ENCODE peak calls at places on chromosomes 5 and 9, in eight cellular contexts. O is body of pancreas; V is NCI-H345; N is stimulated activated CD4-positive, alpha-beta T cell treated with anti-CD3 and anti-CD28 coated beads, TNF-alpha, amount 100 ng/mL, for 48 hours; C is astrocyte of the hippocampus; D is activated naive CD4-positive, alpha-beta T cell treated with anti-CD3 and anti-CD28 coated beads, Interleukin-2, amount 10 ng/mL, durations not matched to agents 7 days and 5 days; W is nucleus accumbens; T is activated CD8-positive, alpha-beta memory T cell treated with anti-CD3 and anti-CD28 coated beads, Interleukin-2, amount 50 U/mL, for 48 hours. Z is an unnamed sample.

GRCh38 chr5:87113848-87114247 is 153.8 kb upstream of the RASA1 start:
- DNase-seq in T (no peak), O (no peak), N (no peak), C (peak; percentile 81), W (no peak), D (no peak), V (no peak), Z (no peak)

GRCh38 chr5:67921004-67921601 is 294.5 kb upstream of the PIK3R1 start:
- DNase-seq in V (no peak), W (no peak), T (no peak), C (peak; percentile 33), N (no peak), O (no peak), D (no peak), Z (no peak)

GRCh38 chr9:13139641-13140171 is 139.8 kb downstream of the MPDZ start:
- DNase-seq in D (no peak), T (no peak), O (no peak), V (no peak), C (peak; percentile 93), W (peak; percentile 26), N (no peak), Z (no peak)

GRCh38 chr9:102587231-102587630 is 407.9 kb upstream of the CYLC2 start:
- DNase-seq in C (no peak), O (no peak), N (no peak), T (no peak), D (no peak), W (no peak), V (peak; percentile 27), Z (no peak)

GRCh38 chr5:91955610-91956009 is 572.5 kb upstream of the ARRDC3 start:
- DNase-seq in T (no peak), N (no peak), D (no peak), O (peak; percentile 40), V (no peak), W (no peak), C (peak; percentile 58), Z (no peak)

GRCh38 chr9:81971727-81972126 is 16.8 kb upstream of the SPATA31D1 start:
- DNase-seq in D (no peak), C (no peak), T (no peak), W (no peak), V (no peak), N (no peak), O (no peak), Z (no peak)

GRCh38 chr5:150608991-150609390 is 31.5 kb upstream of the SYNPO start:
- DNase-seq in T (no peak), N (no peak), C (no peak), V (no peak), W (no peak), O (no peak), D (no peak), Z (no peak)

GRCh38 chr9:72907421-72907820 is 45.4 kb downstream of the ALDH1A1 start:
- DNase-seq in D (no peak), N (no peak), O (no peak), C (no peak), W (no peak), V (no peak), T (no peak), Z (no peak)

GRCh38 chr9:34581318-34581717 is 8.2 kb downstream of the CNTFR start:
- DNase-seq in N (no peak), W (no peak), C (no peak), O (no peak), D (no peak), T (no peak), V (no peak), Z (no peak)

GRCh38 chr5:62461561-62461960 is 49.0 kb downstream of the IPO11 start:
- DNase-seq in O (no peak), W (no peak), C (no peak), V (no peak), T (no peak), D (no peak), N (no peak), Z (no peak)

GRCh38 chr9:18317896-18318295 is 156.1 kb upstream of the ADAMTSL1 start:
- DNase-seq in T (no peak), O (no peak), C (no peak), D (no peak), N (no peak), V (no peak), W (no peak), Z (no peak)

GRCh38 chr9:131179561-131180219 is 54.3 kb downstream of the NUP214 start:
- DNase-seq in D (no peak), W (no peak), V (no peak), O (no peak), T (no peak), C (peak; percentile 90), N (no peak), Z (no peak)

GRCh38 chr9:97419315-97419867 is 7.5 kb downstream of the TDRD7 start:
- DNase-seq in W (no peak), C (peak; percentile 9), D (no peak), O (no peak), N (no peak), T (no peak), V (no peak), Z (no peak)

GRCh38 chr9:101495810-101496209 is 37.8 kb upstream of the RNF20 start:
- DNase-seq in W (no peak), C (no peak), D (no peak), N (no peak), O (no peak), V (no peak), T (no peak), Z (no peak)

GRCh38 chr9:114386886-114387677 is 700 bp downstream of the AKNA start:
- DNase-seq in T (peak; percentile 65), C (peak; percentile 38), O (no peak), W (peak; percentile 50), V (no peak), D (peak; percentile 53), N (no peak), Z (no peak)

GRCh38 chr5:154642499-154643245 is 112.5 kb upstream of the LARP1 start:
- DNase-seq in T (no peak), C (peak; percentile 32), W (no peak), D (peak; percentile 23), O (peak; percentile 57), V (no peak), N (no peak), Z (peak; percentile 42)

Z was measured in testis.